ENCODE peak calls at places on chromosomes 2 and 18, in nine cellular contexts. H, Q, N, B, X, W, J, R and K are unnamed samples.

GRCh38 chr2:204604061-204604460 is 58.8 kb downstream of the PARD3B start:
- DNase-seq in H (no peak), Q (no peak), N (no peak), B (no peak), X (no peak), W (no peak), J (no peak), R (no peak), K (no peak)

GRCh38 chr2:84906900-84907714 is 1.7 kb downstream of the TMSB10 start:
- DNase-seq in H (no peak), Q (peak; percentile 55), N (peak; percentile 88), B (peak; percentile 55), X (peak; percentile 81), W (peak; percentile 69), J (peak; percentile 94), R (no peak), K (peak; percentile 44)

GRCh38 chr2:109351164-109351756 is 222.3 kb downstream of the SH3RF3 start:
- DNase-seq in H (no peak), Q (peak; percentile 84), N (peak; percentile 53), B (no peak), X (peak; percentile 18), W (no peak), J (peak; percentile 57), R (peak; percentile 18), K (no peak)

GRCh38 chr2:31729442-31730092 is 148.8 kb upstream of the SRD5A2 start:
- DNase-seq in H (no peak), Q (peak; percentile 5), N (no peak), B (no peak), X (peak; percentile 37), W (peak; percentile 22), J (peak; percentile 65), R (peak; percentile 2), K (no peak)

GRCh38 chr2:218882866-218883366 is 2.3 kb downstream of the WNT10A start:
- DNase-seq in H (no peak), Q (peak; percentile 91), N (no peak), B (peak; percentile 23), X (no peak), W (no peak), J (no peak), R (no peak), K (no peak)

GRCh38 chr2:128347701-128348504 is 29.2 kb upstream of the HS6ST1 start:
- DNase-seq in H (no peak), Q (no peak), N (peak; percentile 73), B (no peak), X (no peak), W (no peak), J (no peak), R (peak; percentile 46), K (no peak)

GRCh38 chr2:205511221-205511620 is 171.1 kb upstream of the NRP2 start:
- DNase-seq in H (no peak), Q (no peak), N (no peak), B (no peak), X (no peak), W (no peak), J (no peak), R (no peak), K (no peak)

GRCh38 chr18:70288171-70288850 is 534 bp upstream of the SOCS6 start:
- DNase-seq in H (peak; percentile 0), Q (no peak), N (peak; percentile 54), B (no peak), X (no peak), W (peak; percentile 63), J (peak; percentile 48), R (no peak), K (no peak)

GRCh38 chr2:20181761-20182160 is 43.2 kb downstream of the SDC1 start:
- DNase-seq in H (no peak), Q (no peak), N (no peak), B (peak; percentile 14), X (no peak), W (no peak), J (no peak), R (no peak), K (no peak)